ENCODE peak calls at places on chromosomes 11 and 22, in ten cellular contexts. One of them, this sample, is unnamed.

GRCh38 chr11:77821349-77821851 is 456 bp downstream of the AAMDC start:
- DNase-seq in ecto neural progenitor cell: no peak
- DNase-seq in fibroblast of lung: peak; percentile 34
- DNase-seq in NCI-H524: peak; percentile 43
- DNase-seq in GM13977: peak; percentile 31
- DNase-seq in activated gamma-delta T cell treated with Interleukin-2 at 50 U/mL for 16 hours: peak; percentile 17
- DNase-seq in CD4-positive, alpha-beta T cell: peak; percentile 3
- DNase-seq in HEK293T: peak; percentile 12
- DNase-seq in GM19239: no peak
- DNase-seq in activated CD8-positive, alpha-beta memory T cell treated with anti-CD3 and anti-CD28 coated beads for 1 hour: no peak
- DNase-seq in this sample: no peak

GRCh38 chr11:32113200-32113599 is 22.3 kb downstream of the RCN1 start:
- DNase-seq in ecto neural progenitor cell: no peak
- DNase-seq in fibroblast of lung: peak; percentile 93
- DNase-seq in NCI-H524: peak; percentile 83
- DNase-seq in GM13977: no peak
- DNase-seq in activated gamma-delta T cell treated with Interleukin-2 at 50 U/mL for 16 hours: no peak
- DNase-seq in CD4-positive, alpha-beta T cell: no peak
- DNase-seq in HEK293T: no peak
- DNase-seq in GM19239: no peak
- DNase-seq in activated CD8-positive, alpha-beta memory T cell treated with anti-CD3 and anti-CD28 coated beads for 1 hour: no peak
- DNase-seq in this sample: no peak

GRCh38 chr11:1040428-1041148 is 4.1 kb upstream of the MUC6 start:
- DNase-seq in ecto neural progenitor cell: no peak
- DNase-seq in fibroblast of lung: peak; percentile 58
- DNase-seq in NCI-H524: no peak
- DNase-seq in GM13977: no peak
- DNase-seq in activated gamma-delta T cell treated with Interleukin-2 at 50 U/mL for 16 hours: no peak
- DNase-seq in CD4-positive, alpha-beta T cell: no peak
- DNase-seq in HEK293T: no peak
- DNase-seq in GM19239: no peak
- DNase-seq in activated CD8-positive, alpha-beta memory T cell treated with anti-CD3 and anti-CD28 coated beads for 1 hour: no peak
- DNase-seq in this sample: no peak

GRCh38 chr11:46338988-46339666 is 8.1 kb upstream of the DGKZ start:
- DNase-seq in ecto neural progenitor cell: no peak
- DNase-seq in fibroblast of lung: no peak
- DNase-seq in NCI-H524: peak; percentile 55
- DNase-seq in GM13977: no peak
- DNase-seq in activated gamma-delta T cell treated with Interleukin-2 at 50 U/mL for 16 hours: no peak
- DNase-seq in CD4-positive, alpha-beta T cell: no peak
- DNase-seq in HEK293T: no peak
- DNase-seq in GM19239: no peak
- DNase-seq in activated CD8-positive, alpha-beta memory T cell treated with anti-CD3 and anti-CD28 coated beads for 1 hour: no peak
- DNase-seq in this sample: no peak

GRCh38 chr11:69166186-69167115 is 10.7 kb downstream of the SMIM38 start:
- DNase-seq in ecto neural progenitor cell: no peak
- DNase-seq in fibroblast of lung: peak; percentile 84
- DNase-seq in NCI-H524: no peak
- DNase-seq in GM13977: peak; percentile 90
- DNase-seq in activated gamma-delta T cell treated with Interleukin-2 at 50 U/mL for 16 hours: no peak
- DNase-seq in CD4-positive, alpha-beta T cell: no peak
- DNase-seq in HEK293T: peak; percentile 61
- DNase-seq in GM19239: peak; percentile 82
- DNase-seq in activated CD8-positive, alpha-beta memory T cell treated with anti-CD3 and anti-CD28 coated beads for 1 hour: peak; percentile 8
- DNase-seq in this sample: peak; percentile 67

GRCh38 chr11:125214466-125215204 is 50.1 kb downstream of the PKNOX2 start:
- DNase-seq in ecto neural progenitor cell: peak; percentile 70
- DNase-seq in fibroblast of lung: peak; percentile 30
- DNase-seq in NCI-H524: no peak
- DNase-seq in GM13977: no peak
- DNase-seq in activated gamma-delta T cell treated with Interleukin-2 at 50 U/mL for 16 hours: no peak
- DNase-seq in CD4-positive, alpha-beta T cell: no peak
- DNase-seq in HEK293T: no peak
- DNase-seq in GM19239: no peak
- DNase-seq in activated CD8-positive, alpha-beta memory T cell treated with anti-CD3 and anti-CD28 coated beads for 1 hour: no peak
- DNase-seq in this sample: no peak

GRCh38 chr11:119691020-119691666 is 37.9 kb downstream of the NECTIN1 start:
- DNase-seq in ecto neural progenitor cell: no peak
- DNase-seq in fibroblast of lung: no peak
- DNase-seq in NCI-H524: no peak
- DNase-seq in GM13977: no peak
- DNase-seq in activated gamma-delta T cell treated with Interleukin-2 at 50 U/mL for 16 hours: peak; percentile 26
- DNase-seq in CD4-positive, alpha-beta T cell: peak; percentile 12
- DNase-seq in HEK293T: no peak
- DNase-seq in GM19239: no peak
- DNase-seq in activated CD8-positive, alpha-beta memory T cell treated with anti-CD3 and anti-CD28 coated beads for 1 hour: no peak
- DNase-seq in this sample: no peak

GRCh38 chr11:113248702-113249490 is 65.5 kb upstream of the TTC12 start:
- DNase-seq in ecto neural progenitor cell: no peak
- DNase-seq in fibroblast of lung: no peak
- DNase-seq in NCI-H524: no peak
- DNase-seq in GM13977: no peak
- DNase-seq in activated gamma-delta T cell treated with Interleukin-2 at 50 U/mL for 16 hours: no peak
- DNase-seq in CD4-positive, alpha-beta T cell: no peak
- DNase-seq in HEK293T: no peak
- DNase-seq in GM19239: no peak
- DNase-seq in activated CD8-positive, alpha-beta memory T cell treated with anti-CD3 and anti-CD28 coated beads for 1 hour: no peak
- DNase-seq in this sample: no peak

GRCh38 chr22:45212306-45212709 is 28.4 kb downstream of the KIAA0930 start:
- DNase-seq in ecto neural progenitor cell: no peak
- DNase-seq in fibroblast of lung: peak; percentile 90
- DNase-seq in NCI-H524: peak; percentile 33
- DNase-seq in GM13977: no peak
- DNase-seq in activated gamma-delta T cell treated with Interleukin-2 at 50 U/mL for 16 hours: no peak
- DNase-seq in CD4-positive, alpha-beta T cell: no peak
- DNase-seq in HEK293T: no peak
- DNase-seq in GM19239: no peak
- DNase-seq in activated CD8-positive, alpha-beta memory T cell treated with anti-CD3 and anti-CD28 coated beads for 1 hour: no peak
- DNase-seq in this sample: peak; percentile 79

GRCh38 chr11:17267576-17267975 is 9.0 kb upstream of the NUCB2 start:
- DNase-seq in ecto neural progenitor cell: no peak
- DNase-seq in fibroblast of lung: no peak
- DNase-seq in NCI-H524: no peak
- DNase-seq in GM13977: no peak
- DNase-seq in activated gamma-delta T cell treated with Interleukin-2 at 50 U/mL for 16 hours: no peak
- DNase-seq in CD4-positive, alpha-beta T cell: no peak
- DNase-seq in HEK293T: no peak
- DNase-seq in GM19239: no peak
- DNase-seq in activated CD8-positive, alpha-beta memory T cell treated with anti-CD3 and anti-CD28 coated beads for 1 hour: no peak
- DNase-seq in this sample: no peak

GRCh38 chr11:57541099-57541670 is 3.8 kb downstream of the SMTNL1 start:
- DNase-seq in ecto neural progenitor cell: no peak
- DNase-seq in fibroblast of lung: no peak
- DNase-seq in NCI-H524: no peak
- DNase-seq in GM13977: no peak
- DNase-seq in activated gamma-delta T cell treated with Interleukin-2 at 50 U/mL for 16 hours: no peak
- DNase-seq in CD4-positive, alpha-beta T cell: no peak
- DNase-seq in HEK293T: no peak
- DNase-seq in GM19239: no peak
- DNase-seq in activated CD8-positive, alpha-beta memory T cell treated with anti-CD3 and anti-CD28 coated beads for 1 hour: no peak
- DNase-seq in this sample: no peak

GRCh38 chr11:68014157-68014965 is 4.2 kb downstream of the ALDH3B1 start:
- DNase-seq in ecto neural progenitor cell: no peak
- DNase-seq in fibroblast of lung: peak; percentile 94
- DNase-seq in NCI-H524: no peak
- DNase-seq in GM13977: no peak
- DNase-seq in activated gamma-delta T cell treated with Interleukin-2 at 50 U/mL for 16 hours: no peak
- DNase-seq in CD4-positive, alpha-beta T cell: no peak
- DNase-seq in HEK293T: no peak
- DNase-seq in GM19239: no peak
- DNase-seq in activated CD8-positive, alpha-beta memory T cell treated with anti-CD3 and anti-CD28 coated beads for 1 hour: no peak
- DNase-seq in this sample: peak; percentile 85

GRCh38 chr11:38547464-38547863 is 1949.4 kb upstream of the RAG2 start:
- DNase-seq in ecto neural progenitor cell: no peak
- DNase-seq in fibroblast of lung: no peak
- DNase-seq in NCI-H524: no peak
- DNase-seq in GM13977: no peak
- DNase-seq in activated gamma-delta T cell treated with Interleukin-2 at 50 U/mL for 16 hours: no peak
- DNase-seq in CD4-positive, alpha-beta T cell: no peak
- DNase-seq in HEK293T: no peak
- DNase-seq in GM19239: no peak
- DNase-seq in activated CD8-positive, alpha-beta memory T cell treated with anti-CD3 and anti-CD28 coated beads for 1 hour: no peak
- DNase-seq in this sample: no peak

GRCh38 chr22:28188480-28188879 is 269.4 kb upstream of the PITPNB start:
- DNase-seq in ecto neural progenitor cell: peak; percentile 46
- DNase-seq in fibroblast of lung: no peak
- DNase-seq in NCI-H524: no peak
- DNase-seq in GM13977: no peak
- DNase-seq in activated gamma-delta T cell treated with Interleukin-2 at 50 U/mL for 16 hours: no peak
- DNase-seq in CD4-positive, alpha-beta T cell: no peak
- DNase-seq in HEK293T: no peak
- DNase-seq in GM19239: no peak
- DNase-seq in activated CD8-positive, alpha-beta memory T cell treated with anti-CD3 and anti-CD28 coated beads for 1 hour: no peak
- DNase-seq in this sample: no peak

This sample was measured in T1000.